ENCODE peak calls at places on chromosomes 1 and 21, in nine cellular contexts. K is WERI-Rb-1; U is stimulated activated CD8-positive, alpha-beta memory T cell treated with anti-CD3 and anti-CD28 coated beads, Interleukin-7, amount 100 ng/mL, for 1 hour; Y is astrocyte; T is ELR; G is AG04450; L is stimulated activated CD4-positive, alpha-beta T cell treated with anti-CD3 and anti-CD28 coated beads, Interleukin-4, amount 100 ng/mL, for 4 hours; E is Caki2; M is RCC 7860. N is an unnamed sample.

GRCh38 chr1:56803561-56804156 is 15.5 kb downstream of the FYB2 start:
- DNase-seq in L (no peak), Y (no peak), E (peak; percentile 18), G (no peak), K (peak; percentile 73), U (no peak), T (peak; percentile 56), M (no peak), N (no peak)

GRCh38 chr1:17141441-17142197 is 22.4 kb upstream of the PADI2 start:
- DNase-seq in Y (no peak), T (no peak), U (no peak), M (no peak), L (no peak), K (no peak), G (no peak), E (no peak), N (no peak)

GRCh38 chr1:3121401-3122215 is 52.6 kb downstream of the PRDM16 start:
- DNase-seq in T (no peak), G (no peak), U (no peak), K (no peak), L (no peak), Y (no peak), E (no peak), M (no peak), N (no peak)

GRCh38 chr1:203559523-203559922 is 65.6 kb downstream of the OPTC start:
- DNase-seq in M (peak; percentile 96), Y (peak; percentile 88), L (no peak), E (no peak), K (no peak), U (no peak), T (peak; percentile 84), G (no peak), N (no peak)

GRCh38 chr1:26337625-26338024 is 16.3 kb downstream of the CRYBG2 start:
- DNase-seq in L (no peak), Y (no peak), E (no peak), T (no peak), K (no peak), M (no peak), G (no peak), U (no peak), N (no peak)

GRCh38 chr1:117674521-117675400 is 68.9 kb downstream of the TENT5C start:
- DNase-seq in K (peak; percentile 30), Y (peak; percentile 16), U (peak; percentile 30), L (peak; percentile 41), T (peak; percentile 36), M (no peak), E (no peak), G (no peak), N (no peak)

GRCh38 chr1:2288816-2289536 is 60.9 kb downstream of the SKI start:
- DNase-seq in M (no peak), G (no peak), U (no peak), Y (no peak), L (no peak), T (no peak), K (no peak), E (no peak), N (no peak)

GRCh38 chr1:112904071-112904830 is 51.7 kb downstream of the SLC16A1 start:
- DNase-seq in K (no peak), U (no peak), L (peak; percentile 55), G (peak; percentile 58), Y (peak; percentile 90), E (peak; percentile 6), T (peak; percentile 97), M (peak; percentile 68), N (peak; percentile 46)

GRCh38 chr21:40924641-40925040 is 77.7 kb upstream of the DSCAM start:
- DNase-seq in U (no peak), L (no peak), M (no peak), K (no peak), Y (no peak), T (no peak), G (no peak), E (no peak), N (no peak)

GRCh38 chr21:38688068-38688467 is 117.7 kb upstream of the ETS2 start:
- DNase-seq in M (no peak), Y (no peak), U (no peak), G (no peak), E (no peak), K (no peak), L (no peak), T (no peak), N (no peak)

GRCh38 chr1:204443871-204444581 is 32.4 kb upstream of the PPP1R15B start:
- DNase-seq in K (no peak), T (no peak), E (no peak), L (no peak), Y (peak; percentile 39), U (no peak), M (peak; percentile 78), G (no peak), N (no peak)